ENCODE peak calls at places on chromosomes 2 and 18, in four cellular contexts. Z is mucosa of descending colon, H is natural killer cell, S is left kidney. W is an unnamed sample.

GRCh38 chr2:216918088-216918680 is 58.3 kb upstream of the TNP1 start:
- DNase-seq in Z (peak), H (no peak), S (no peak), W (no peak)

GRCh38 chr18:76367168-76367785 is 127.8 kb downstream of the ZNF516 start:
- DNase-seq in Z (no peak), H (no peak), S (no peak), W (no peak)

GRCh38 chr18:34734048-34734447 is 23.9 kb downstream of the DTNA start:
- DNase-seq in Z (no peak), H (no peak), S (no peak), W (no peak)

GRCh38 chr2:56230171-56230570 is 46.4 kb downstream of the CCDC85A start:
- DNase-seq in Z (no peak), H (no peak), S (no peak), W (no peak)

GRCh38 chr2:11004206-11004605 is 92.5 kb downstream of the KCNF1 start:
- DNase-seq in Z (no peak), H (no peak), S (no peak), W (no peak)

GRCh38 chr2:180291060-180291459 is 284.0 kb upstream of the CWC22 start:
- DNase-seq in Z (no peak), H (no peak), S (no peak), W (no peak)

GRCh38 chr2:45964945-45965344 is 313.5 kb downstream of the PRKCE start:
- DNase-seq in Z (no peak), H (no peak), S (no peak), W (no peak)

GRCh38 chr18:77165489-77166415 is 33.2 kb upstream of the MBP start:
- DNase-seq in Z (no peak), H (no peak), S (peak), W (no peak)

GRCh38 chr2:54430649-54431048 is 25.5 kb upstream of the SPTBN1 start:
- DNase-seq in Z (no peak), H (no peak), S (no peak), W (no peak)

GRCh38 chr2:26887142-26887541 is 39.2 kb downstream of the DPYSL5 start:
- DNase-seq in Z (no peak), H (no peak), S (no peak), W (no peak)

GRCh38 chr18:78771496-78772368 is 207.9 kb upstream of the SALL3 start:
- DNase-seq in Z (no peak), H (no peak), S (no peak), W (peak)

GRCh38 chr2:18001671-18002070 is 123.2 kb downstream of the KCNS3 start:
- DNase-seq in Z (no peak), H (no peak), S (no peak), W (no peak)

GRCh38 chr18:14093526-14093925 is 38.7 kb downstream of the ZNF519 start:
- DNase-seq in Z (no peak), H (no peak), S (no peak), W (no peak)

GRCh38 chr2:133591164-133591563 is 22.9 kb upstream of the NCKAP5 start:
- DNase-seq in Z (peak), H (no peak), S (peak), W (no peak)